ENCODE peak calls at places on chromosomes 12 and 14, in four cellular contexts. M is M059J, Y is caudate nucleus, P is psoas muscle. I is an unnamed sample.
A peak's percentile ranks its signal among the peaks of the same experiment; 100 is the strongest.

GRCh38 chr14:88911811-88912210 is 87.4 kb downstream of the TTC8 start:
- DNase-seq in M (no peak), Y (no peak), P (no peak), I (no peak)

GRCh38 chr12:104355630-104356029 is 52.1 kb downstream of the EID3 start:
- DNase-seq in M (peak; percentile 38), Y (no peak), P (no peak), I (no peak)

GRCh38 chr12:12017798-12018197 is 52.9 kb upstream of the BCL2L14 start:
- DNase-seq in M (peak; percentile 43), Y (no peak), P (no peak), I (no peak)

GRCh38 chr12:22121224-22121623 is 75.2 kb downstream of the CMAS start:
- DNase-seq in M (peak; percentile 15), Y (no peak), P (no peak), I (no peak)

GRCh38 chr12:6236641-6236940 is 36.4 kb downstream of the CD9 start:
- DNase-seq in M (no peak), Y (no peak), P (no peak), I (no peak)

GRCh38 chr12:114729731-114730130 is 45.8 kb upstream of the TBX3 start:
- DNase-seq in M (peak; percentile 81), Y (no peak), P (no peak), I (no peak)

GRCh38 chr14:106681161-106681955 is 1155.0 kb downstream of the TMEM121 start:
- DNase-seq in M (peak; percentile 2), Y (no peak), P (no peak), I (no peak)

GRCh38 chr14:51680031-51680430 is 28.3 kb downstream of the FRMD6 start:
- DNase-seq in M (no peak), Y (no peak), P (no peak), I (no peak)